ENCODE peak calls at places on chromosomes 12 and 14, in four cellular contexts. I is A549, P is GM12878, B is K562. R is an unnamed sample.

GRCh38 chr14:68655961-68656360 is 136.9 kb downstream of the ZFP36L1 start:
- DNase-seq in P (no peak), I (peak; percentile 46), B (no peak), R (no peak)

GRCh38 chr12:97308576-97309198 is 153.9 kb upstream of the RMST start:
- DNase-seq in I (peak; percentile 68), B (peak; percentile 50), P (peak; percentile 15), R (peak; percentile 65)

GRCh38 chr12:116442981-116443380 is 116.2 kb upstream of the MAP1LC3B2 start:
- DNase-seq in B (no peak), I (no peak), P (no peak), R (peak; percentile 72)

GRCh38 chr12:63151061-63151897 is at the start of gene AVPR1A:
- DNase-seq in B (no peak), I (peak; percentile 6), P (no peak), R (no peak)

GRCh38 chr14:100714205-100714781 is 12.4 kb upstream of the DLK1 start:
- DNase-seq in B (no peak), I (no peak), P (no peak), R (no peak)

GRCh38 chr14:100132161-100132902 is 27.1 kb downstream of the DEGS2 start:
- DNase-seq in P (no peak), B (peak; percentile 34), I (no peak), R (no peak)

GRCh38 chr12:51374346-51374745 is 16.9 kb downstream of the GALNT6 start:
- DNase-seq in I (no peak), P (no peak), B (no peak), R (no peak)

GRCh38 chr12:132194056-132194455 is 49.8 kb downstream of the NOC4L start:
- DNase-seq in B (peak; percentile 62), P (no peak), I (peak; percentile 79), R (no peak)

GRCh38 chr14:31205681-31206535 is 1.7 kb downstream of the HECTD1 start:
- DNase-seq in B (peak; percentile 57), P (no peak), I (peak; percentile 40), R (peak; percentile 88)

GRCh38 chr12:93526786-93527428 is 45.6 kb upstream of the SOCS2 start:
- DNase-seq in P (no peak), I (peak; percentile 92), B (peak; percentile 23), R (peak; percentile 96)

GRCh38 chr14:101542391-101542790 is 18.9 kb upstream of the DIO3 start:
- DNase-seq in B (no peak), P (no peak), I (no peak), R (no peak)

GRCh38 chr14:22653012-22653621 is 9.0 kb upstream of the OR6J1 start:
- DNase-seq in I (peak; percentile 83), P (no peak), B (peak; percentile 68), R (peak; percentile 74)

GRCh38 chr14:67319142-67319541 is 40.5 kb downstream of the ATP6V1D start:
- DNase-seq in I (no peak), P (no peak), B (no peak), R (peak; percentile 46)

GRCh38 chr12:53047221-53048032 is 2.4 kb upstream of the TNS2 start:
- DNase-seq in I (peak; percentile 83), B (peak; percentile 80), P (no peak), R (peak; percentile 69)

GRCh38 chr12:87599459-87599858 is 429.7 kb downstream of the C12orf50 start:
- DNase-seq in I (no peak), B (no peak), P (no peak), R (no peak)

DNA sequence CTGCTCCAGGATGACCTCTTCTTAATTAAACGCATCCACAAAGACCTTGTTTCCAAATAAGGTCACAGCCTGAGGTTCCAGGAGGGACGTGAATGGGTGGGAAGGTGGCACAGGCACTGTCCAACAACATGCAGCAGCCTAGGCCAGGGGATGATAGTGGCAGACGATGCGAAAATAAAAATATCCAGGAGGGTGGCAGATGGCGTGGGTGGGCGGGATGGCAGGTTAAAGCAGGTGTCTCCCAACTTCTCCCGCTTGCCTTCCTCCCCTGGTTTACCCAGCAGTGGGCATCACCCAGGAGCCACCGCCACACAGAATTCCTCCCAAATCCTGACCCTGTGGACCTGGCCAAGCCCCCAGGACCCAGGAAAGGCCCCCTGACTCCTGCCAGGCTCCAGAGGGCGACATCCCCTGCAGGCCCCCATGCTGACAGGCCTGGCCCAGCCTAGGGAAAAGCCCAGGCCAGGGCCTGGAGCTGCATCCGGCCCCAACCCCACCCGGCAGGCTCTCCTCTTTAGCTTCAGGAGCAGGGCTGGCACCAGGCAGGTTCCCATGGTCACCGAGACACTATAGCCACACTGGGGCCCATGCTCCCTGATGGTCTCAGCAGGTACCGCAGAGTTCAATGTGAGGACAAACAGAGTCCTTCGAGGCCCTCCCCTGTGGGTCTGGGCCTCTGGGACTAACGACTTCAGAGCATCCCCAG is 9.7 kb downstream of the NCOR2 start:
- DNase-seq in I (no peak), B (no peak), P (no peak), R (no peak)
- TF ChIP-seq ELK1 in I (no peak), B (no peak), P (no peak), R (no peak)

DNA sequence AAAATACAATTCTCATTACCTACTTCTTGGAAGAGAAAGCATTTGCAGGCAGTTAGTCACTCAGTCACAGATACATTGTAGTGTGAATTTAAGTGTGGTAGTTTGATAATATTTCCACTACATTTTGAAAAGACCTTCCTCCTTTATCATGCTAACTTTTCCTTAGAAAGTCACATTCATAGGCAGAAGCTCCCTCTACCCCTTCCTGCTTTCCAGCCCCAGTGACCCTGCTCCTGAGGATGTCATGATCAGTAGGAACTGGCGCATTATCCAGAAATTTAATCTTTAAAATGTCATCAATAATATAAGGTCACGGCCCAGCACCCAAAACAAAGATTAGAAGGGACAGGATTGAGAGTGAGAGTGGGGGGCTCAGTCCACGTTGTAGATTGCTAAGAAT is 707.4 kb upstream of the STXBP6 start:
- DNase-seq in B (no peak), I (no peak), P (no peak), R (no peak)
- TF ChIP-seq RAD21 in B (no peak), I (no peak), P (no peak), R (no peak)

GRCh38 chr12:6215120-6215807 is 15.1 kb downstream of the CD9 start:
- DNase-seq in P (no peak), I (no peak), B (no peak), R (no peak)

GRCh38 chr12:6216581-6216980 is 16.4 kb downstream of the CD9 start:
- DNase-seq in P (no peak), I (no peak), B (no peak), R (no peak)

GRCh38 chr12:6213969-6214368 is 13.8 kb downstream of the CD9 start:
- DNase-seq in P (no peak), B (no peak), I (no peak), R (no peak)

GRCh38 chr12:6214633-6215032 is 14.4 kb downstream of the CD9 start:
- DNase-seq in B (no peak), P (no peak), I (no peak), R (no peak)

DNA sequence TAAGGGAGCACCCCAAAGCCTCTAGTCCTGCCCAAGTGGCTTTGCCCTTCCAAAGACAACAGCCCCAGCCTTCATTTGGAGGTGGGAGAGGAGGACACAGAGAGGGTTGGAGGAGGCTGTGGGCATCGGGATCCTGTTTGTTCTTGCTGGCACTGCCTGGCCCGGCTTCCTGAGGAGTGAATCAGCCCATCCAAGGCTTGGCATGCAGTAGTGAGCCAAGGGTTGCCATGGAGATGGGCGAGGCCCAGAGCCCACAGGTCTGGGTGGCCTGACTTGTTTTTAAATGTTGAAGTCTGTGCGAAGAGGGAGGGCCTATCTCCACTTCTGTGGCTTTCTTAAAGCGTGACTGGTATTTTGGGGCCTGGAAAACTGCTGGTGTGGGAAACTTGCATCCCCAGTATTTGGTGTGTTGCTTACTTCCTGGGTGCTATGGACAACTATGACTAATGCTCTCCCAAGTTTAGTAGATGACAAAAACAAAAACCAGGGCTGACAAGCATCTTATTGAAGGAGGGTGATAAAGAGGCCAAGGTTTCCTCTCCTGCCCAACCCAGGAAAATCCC is 15.8 kb downstream of the CD9 start:
- DNase-seq in I (peak; percentile 96), P (no peak), B (no peak), R (peak; percentile 33)
- TF ChIP-seq ELK1 in I (no peak), P (no peak), B (no peak), R (no peak)

DNA sequence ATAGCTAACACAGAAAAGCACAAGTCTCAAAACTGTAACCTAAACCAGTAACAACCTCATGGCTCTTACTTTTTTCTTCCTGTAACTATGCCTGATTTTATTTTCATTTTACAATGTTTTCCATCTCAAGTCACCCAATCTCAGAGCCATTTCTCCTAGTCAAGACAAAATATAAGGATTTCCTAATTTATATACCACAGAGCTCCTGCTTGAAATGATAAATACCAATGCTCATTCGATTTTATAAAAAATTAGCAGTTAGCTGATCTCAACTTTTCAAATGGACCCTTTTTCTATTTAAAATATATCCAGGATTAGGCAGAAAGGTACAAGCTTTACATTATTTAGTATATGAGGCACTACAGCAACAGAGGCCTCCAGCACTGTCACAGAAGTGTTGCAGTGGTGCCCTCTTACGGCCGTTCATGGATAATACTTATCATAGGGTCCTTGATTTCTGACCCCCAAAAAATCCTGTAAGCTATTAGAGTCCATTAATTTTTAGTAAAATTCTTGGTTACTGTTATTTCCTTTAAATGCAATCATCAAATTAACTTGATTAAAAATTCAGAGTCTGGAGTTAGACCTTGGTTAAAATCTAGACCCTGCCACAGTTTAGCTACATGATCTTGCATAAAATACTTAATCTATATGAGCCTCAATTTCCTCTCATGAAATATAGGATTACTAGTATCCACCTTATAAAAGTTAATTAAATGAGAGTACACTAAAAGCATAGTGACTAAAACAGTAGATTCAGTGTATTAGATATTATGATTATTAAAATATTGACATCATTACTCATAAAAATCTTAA is 68.3 kb downstream of the SEC23A start:
- DNase-seq in I (peak; percentile 22), P (no peak), B (peak; percentile 27), R (no peak)
- TF ChIP-seq RAD21 in I (peak; percentile 19), P (no peak), B (peak; percentile 17), R (no peak)

GRCh38 chr12:120689397-120690082 is 2.6 kb downstream of the MLEC start:
- DNase-seq in P (no peak), I (no peak), B (no peak), R (no peak)

GRCh38 chr12:120686151-120686689 is 729 bp upstream of the MLEC start:
- DNase-seq in I (peak; percentile 99), P (peak; percentile 93), B (peak; percentile 99), R (peak; percentile 96)

GRCh38 chr12:120688527-120689071 is 1.6 kb downstream of the MLEC start:
- DNase-seq in P (no peak), I (no peak), B (peak; percentile 31), R (no peak)

GRCh38 chr12:120686690-120687569 is at the start of gene MLEC:
- DNase-seq in P (peak; percentile 91), B (peak; percentile 98), I (peak; percentile 98), R (peak; percentile 93)

DNA sequence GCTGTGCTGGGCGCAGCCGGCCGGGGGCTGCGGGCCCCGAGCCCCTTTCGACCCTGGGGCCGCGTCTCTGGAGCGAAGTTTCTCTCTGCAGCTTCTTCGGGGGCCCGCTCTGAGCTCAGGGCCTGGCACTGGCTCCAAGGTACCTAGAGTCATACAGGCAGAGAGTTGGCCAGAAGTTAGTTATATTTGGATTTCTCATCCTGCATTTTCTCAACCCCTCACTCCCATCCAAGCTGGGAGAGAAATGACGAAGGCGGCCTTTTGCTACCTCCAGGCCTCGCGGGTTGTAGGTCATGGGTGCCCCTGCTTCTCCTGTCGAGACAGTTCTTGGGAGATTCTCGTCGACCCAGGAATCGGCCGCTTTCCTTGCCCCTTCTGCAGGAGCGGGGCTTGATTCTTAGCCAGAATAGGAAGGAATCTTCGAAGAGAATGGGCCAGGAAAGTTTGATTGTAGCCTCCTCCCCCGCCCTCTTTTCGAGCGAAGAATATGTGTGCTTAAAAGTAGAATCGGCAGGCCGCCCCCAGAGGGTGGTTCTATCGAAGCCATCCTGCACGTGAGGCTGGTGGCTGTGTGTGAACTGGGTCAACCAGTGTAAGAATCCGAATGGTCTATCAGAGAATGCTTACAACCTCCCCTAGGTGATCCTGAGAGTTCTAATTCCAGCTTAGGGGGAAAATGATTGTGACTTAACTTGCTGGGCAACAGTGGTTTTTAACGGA is 781 bp downstream of the MLEC start:
- DNase-seq in B (peak; percentile 61), I (no peak), P (no peak), R (no peak)
- TF ChIP-seq ELK1 in B (no peak), I (no peak), P (no peak), R (no peak)

GRCh38 chr12:19544351-19544750 is 105.1 kb downstream of the AEBP2 start:
- DNase-seq in P (no peak), I (no peak), B (no peak), R (no peak)
- TF ChIP-seq RAD21 in P (no peak), I (no peak), B (no peak), R (no peak)

R was measured in IMR-90.